ENCODE peak calls at places on chromosome 1, in eight cellular contexts. J is astrocyte of the spinal cord; M is stimulated activated CD4-positive, alpha-beta T cell treated with anti-CD3 and anti-CD28 coated beads, TNF-alpha, amount 100 ng/mL, for 1 hour; E is DMS153; N is NCI-H1092 treated with DMSO at 0.1 percent for 48 hours; U is cardiac fibroblast; V is HCEC 1CT; S is hippocampal formation. G is an unnamed sample.

GRCh38 chr1:93490357-93490756 is 42.4 kb downstream of the FNBP1L start:
- DNase-seq in M (no peak), U (no peak), E (no peak), V (no peak), J (no peak), S (no peak), N (no peak), G (no peak)

GRCh38 chr1:117512728-117513321 is 93.0 kb upstream of the TENT5C start:
- DNase-seq in M (no peak), U (peak), J (peak), N (peak), V (peak), S (peak), E (no peak), G (peak)

GRCh38 chr1:44038876-44039657 is 7.8 kb upstream of the SLC6A9 start:
- DNase-seq in E (no peak), N (no peak), U (peak), V (peak), M (no peak), J (no peak), S (no peak), G (no peak)

GRCh38 chr1:200248541-200248940 is 161.3 kb downstream of the ZNF281 start:
- DNase-seq in U (no peak), J (no peak), S (no peak), M (no peak), V (no peak), E (peak), N (no peak), G (peak)

GRCh38 chr1:73343947-73344346 is 854.0 kb downstream of the LRRIQ3 start:
- DNase-seq in N (no peak), U (no peak), M (no peak), E (no peak), V (no peak), S (no peak), J (no peak), G (no peak)

GRCh38 chr1:211739671-211740411 is 64.4 kb upstream of the NEK2 start:
- DNase-seq in J (no peak), U (no peak), N (no peak), S (no peak), E (no peak), V (no peak), M (no peak), G (peak)

GRCh38 chr1:234433563-234434285 is 45.3 kb downstream of the TARBP1 start:
- DNase-seq in M (no peak), S (no peak), V (no peak), N (no peak), U (peak), J (peak), E (no peak), G (peak)

GRCh38 chr1:89609339-89609725 is 23.6 kb upstream of the LRRC8C start:
- DNase-seq in V (no peak), N (no peak), S (no peak), E (no peak), M (no peak), J (no peak), U (no peak), G (no peak)

GRCh38 chr1:225977937-225978748 is 21.0 kb downstream of the SDE2 start:
- DNase-seq in U (no peak), E (no peak), J (no peak), S (no peak), M (no peak), N (no peak), V (no peak), G (no peak)

GRCh38 chr1:15196807-15197530 is 43.4 kb downstream of the TMEM51 start:
- DNase-seq in J (no peak), E (peak), M (no peak), S (no peak), V (no peak), N (peak), U (no peak), G (no peak)

GRCh38 chr1:16420719-16421118 is 16.5 kb downstream of the SPATA21 start:
- DNase-seq in V (no peak), M (peak), N (no peak), S (no peak), J (no peak), E (no peak), U (no peak), G (no peak)

G was measured in NCI-H2171 treated with DMSO at 0.1 percent for 48 hours.